ENCODE peak calls at places on chromosomes 2 and 18, in six cellular contexts. Z is breast epithelium, S is pancreas, F is small intestine, P is upper lobe of left lung, Y is astrocyte. X is an unnamed sample.

GRCh38 chr2:102245266-102246151 is 58.7 kb downstream of the IL1RL2 start:
- DNase-seq in Z (no peak), S (no peak), F (no peak), P (peak; percentile 47), Y (no peak), X (no peak)

GRCh38 chr2:174826051-174826450 is 61.8 kb upstream of the CHRNA1 start:
- DNase-seq in Z (no peak), S (no peak), F (no peak), P (no peak), Y (peak; percentile 58), X (no peak)

GRCh38 chr2:73134471-73134870 is 21.7 kb upstream of the RAB11FIP5 start:
- DNase-seq in Z (no peak), S (no peak), F (no peak), P (no peak), Y (peak; percentile 23), X (no peak)

GRCh38 chr2:40550085-40550484 is 98.2 kb upstream of the SLC8A1 start:
- DNase-seq in Z (no peak), S (no peak), F (peak; percentile 73), P (no peak), Y (no peak), X (no peak)

GRCh38 chr2:66577331-66578041 is 142.6 kb downstream of the MEIS1 start:
- DNase-seq in Z (no peak), S (peak; percentile 78), F (no peak), P (peak; percentile 77), Y (no peak), X (no peak)

GRCh38 chr2:65438137-65438899 is 5.9 kb upstream of the SPRED2 start:
- DNase-seq in Z (no peak), S (no peak), F (no peak), P (no peak), Y (no peak), X (no peak)

GRCh38 chr2:20291106-20291564 is 59.5 kb downstream of the PUM2 start:
- DNase-seq in Z (peak; percentile 38), S (no peak), F (peak; percentile 86), P (no peak), Y (peak; percentile 61), X (peak; percentile 83)

GRCh38 chr2:198219292-198219691 is 414.9 kb downstream of the PLCL1 start:
- DNase-seq in Z (no peak), S (no peak), F (no peak), P (no peak), Y (no peak), X (no peak)

GRCh38 chr18:60552948-60553347 is 180.4 kb upstream of the MC4R start:
- DNase-seq in Z (no peak), S (no peak), F (no peak), P (peak; percentile 40), Y (no peak), X (no peak)

GRCh38 chr2:44686561-44686960 is 254.9 kb upstream of the SIX3 start:
- DNase-seq in Z (no peak), S (no peak), F (no peak), P (no peak), Y (peak; percentile 66), X (no peak)

GRCh38 chr2:127401757-127402695 is 14.3 kb upstream of the MAP3K2 start:
- DNase-seq in Z (no peak), S (no peak), F (peak; percentile 98), P (no peak), Y (no peak), X (no peak)

GRCh38 chr2:136434251-136434715 is 316.3 kb upstream of the CXCR4 start:
- DNase-seq in Z (no peak), S (no peak), F (no peak), P (no peak), Y (no peak), X (peak; percentile 58)

GRCh38 chr2:10162586-10163497 is 40.3 kb downstream of the RRM2 start:
- DNase-seq in Z (no peak), S (peak; percentile 50), F (no peak), P (no peak), Y (no peak), X (peak; percentile 72)

GRCh38 chr2:159246325-159246988 is 40.0 kb downstream of the WDSUB1 start:
- DNase-seq in Z (no peak), S (no peak), F (no peak), P (no peak), Y (no peak), X (no peak)

GRCh38 chr18:79914614-79915160 is 36.8 kb downstream of the SLC66A2 start:
- DNase-seq in Z (peak; percentile 14), S (peak; percentile 55), F (no peak), P (peak; percentile 70), Y (no peak), X (no peak)

GRCh38 chr2:47486858-47487497 is 84.0 kb downstream of the MSH2 start:
- DNase-seq in Z (no peak), S (no peak), F (peak; percentile 26), P (no peak), Y (no peak), X (no peak)

GRCh38 chr18:3511980-3512379 is 62.0 kb downstream of the TGIF1 start:
- DNase-seq in Z (no peak), S (no peak), F (peak; percentile 49), P (no peak), Y (peak; percentile 67), X (no peak)

GRCh38 chr2:102141915-102142828 is at the start of gene IL1R1:
- DNase-seq in Z (peak; percentile 63), S (peak; percentile 93), F (peak; percentile 17), P (peak; percentile 96), Y (peak; percentile 66), X (peak; percentile 89)

GRCh38 chr2:128879161-128879560 is 560.5 kb upstream of the HS6ST1 start:
- DNase-seq in Z (no peak), S (no peak), F (no peak), P (no peak), Y (no peak), X (no peak)

GRCh38 chr18:77762632-77763031 is 513.0 kb downstream of the GALR1 start:
- DNase-seq in Z (no peak), S (no peak), F (no peak), P (no peak), Y (no peak), X (no peak)

GRCh38 chr2:74876081-74876886 is 42.4 kb downstream of the HK2 start:
- DNase-seq in Z (no peak), S (no peak), F (peak; percentile 63), P (no peak), Y (no peak), X (peak; percentile 74)

GRCh38 chr2:167783266-167784070 is 463.9 kb downstream of the STK39 start:
- DNase-seq in Z (no peak), S (no peak), F (no peak), P (no peak), Y (peak; percentile 86), X (no peak)

GRCh38 chr18:65942103-65942502 is 191.3 kb downstream of the CDH7 start:
- DNase-seq in Z (no peak), S (no peak), F (no peak), P (no peak), Y (no peak), X (no peak)

GRCh38 chr2:191910518-191910917 is 63.6 kb upstream of the CAVIN2 start:
- DNase-seq in Z (no peak), S (no peak), F (no peak), P (no peak), Y (peak; percentile 89), X (no peak)

GRCh38 chr2:85920810-85921545 is 32.2 kb upstream of the ST3GAL5 start:
- DNase-seq in Z (no peak), S (no peak), F (no peak), P (no peak), Y (peak; percentile 68), X (no peak)

GRCh38 chr2:109663721-109664120 is 49.6 kb downstream of the SOWAHC start:
- DNase-seq in Z (peak; percentile 43), S (no peak), F (no peak), P (no peak), Y (peak; percentile 87), X (no peak)

GRCh38 chr2:191892391-191892790 is 45.5 kb upstream of the CAVIN2 start:
- DNase-seq in Z (no peak), S (no peak), F (no peak), P (no peak), Y (peak; percentile 75), X (no peak)

GRCh38 chr2:59177748-59178147 is 936.6 kb upstream of the FANCL start:
- DNase-seq in Z (no peak), S (no peak), F (no peak), P (no peak), Y (no peak), X (no peak)

GRCh38 chr2:196925445-196925767 is 1.1 kb downstream of the PGAP1 start:
- DNase-seq in Z (no peak), S (no peak), F (no peak), P (no peak), Y (peak; percentile 2), X (no peak)

GRCh38 chr2:110106642-110107041 is 9.0 kb downstream of the MALL start:
- DNase-seq in Z (no peak), S (no peak), F (no peak), P (no peak), Y (peak; percentile 98), X (no peak)

GRCh38 chr18:45755936-45756335 is 32.0 kb downstream of the SLC14A1 start:
- DNase-seq in Z (peak; percentile 38), S (no peak), F (peak; percentile 26), P (no peak), Y (peak; percentile 87), X (no peak)

GRCh38 chr18:27239669-27240068 is 54.6 kb upstream of the CHST9 start:
- DNase-seq in Z (no peak), S (no peak), F (no peak), P (no peak), Y (no peak), X (no peak)
- H3K27me3 ChIP-seq in Z (no peaks in the 10 kb centered on the region), S (no peaks in the 10 kb centered on the region), F (no peaks in the 10 kb centered on the region), P (no peaks in the 10 kb centered on the region), Y (no peaks in the 10 kb centered on the region), X (no peaks in the 10 kb centered on the region)

GRCh38 chr2:7430869-7431641 is 513.8 kb downstream of the RNF144A start:
- DNase-seq in Z (peak; percentile 75), S (peak; percentile 58), F (peak; percentile 23), P (peak; percentile 91), Y (peak; percentile 1), X (peak; percentile 23)
- H3K4me3 ChIP-seq in Z (peak overlapping the region; percentile 72), S (no peak overlapping the region), F (no peak overlapping the region), P (peak overlapping the region; percentile 43), Y (peak overlapping the region; percentile 28), X (peak overlapping the region; percentile 20)

DNA sequence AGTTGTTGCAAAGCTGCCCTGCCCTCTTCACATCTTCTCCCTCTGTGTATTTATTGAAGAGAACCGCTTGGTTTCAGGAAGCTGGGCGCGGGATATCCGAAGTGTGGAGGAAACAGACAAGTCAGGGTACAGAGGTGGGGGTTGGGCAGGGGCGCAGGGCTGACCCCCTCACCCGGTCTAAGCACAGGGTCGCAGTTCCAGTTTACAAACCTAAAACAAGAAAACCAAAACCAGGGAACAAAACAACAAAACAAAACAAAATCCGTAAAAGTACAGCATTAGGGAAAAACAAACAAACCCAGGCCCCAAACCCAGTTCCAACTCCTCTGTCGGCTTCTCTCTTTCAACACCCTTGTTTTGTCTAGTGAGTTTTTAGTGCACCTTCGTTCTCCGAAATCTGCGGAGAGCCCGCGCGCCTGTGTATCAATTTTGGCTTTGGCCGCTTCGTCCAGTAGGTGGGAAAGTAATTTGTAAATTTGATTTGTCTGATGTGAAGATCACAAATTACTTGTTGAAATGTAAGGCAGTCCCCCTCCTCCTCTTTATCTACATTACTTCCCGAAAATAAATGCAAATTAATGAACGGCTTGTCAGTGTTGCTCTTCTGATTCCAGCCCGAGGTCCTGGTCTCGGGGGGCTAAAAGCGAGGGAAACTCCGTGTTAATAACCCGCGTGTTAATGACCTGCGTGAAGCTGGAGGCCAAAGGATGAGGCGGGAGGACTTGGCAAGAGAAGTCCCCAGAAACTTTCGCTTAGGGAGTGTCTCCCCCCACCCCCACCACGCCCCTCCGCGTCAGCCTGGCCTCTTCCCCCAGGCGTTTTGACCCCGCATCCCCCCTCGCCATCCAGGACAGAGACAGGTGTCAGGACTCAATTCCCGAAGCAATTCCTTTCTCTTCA is 6.9 kb downstream of the OTX1 start:
- DNase-seq in Z (no peak), S (no peak), F (no peak), P (no peak), Y (no peak), X (peak; percentile 29)
- H3K27me3 ChIP-seq in Z (peaks cover 94% of the 10 kb centered on the region), S (peaks cover 55% of the 10 kb centered on the region), F (peaks cover 23% of the 10 kb centered on the region), P (no peaks in the 10 kb centered on the region), Y (peaks cover 86% of the 10 kb centered on the region), X (no peaks in the 10 kb centered on the region)

GRCh38 chr2:240997856-240998705 is at the start of gene SNED1:
- DNase-seq in Z (peak; percentile 75), S (peak; percentile 95), F (peak; percentile 79), P (peak; percentile 96), Y (peak; percentile 48), X (peak; percentile 72)
- H3K4me3 ChIP-seq in Z (peak within 1 kb of the TSS; percentile 97), S (peak within 1 kb of the TSS; percentile 48), F (peak within 1 kb of the TSS; percentile 35), P (peak within 1 kb of the TSS; percentile 81), Y (peak within 1 kb of the TSS; percentile 59), X (peak within 1 kb of the TSS; percentile 51)

X was measured in Caco-2.